ENCODE peak calls at places on chromosomes 16 and 17, in four cellular contexts. G is K562, U is GM12878, F is HepG2. N is an unnamed sample.
A peak's percentile ranks its signal among the peaks of the same experiment; 100 is the strongest.

GRCh38 chr17:81395600-81396277 is 482 bp downstream of the BAHCC1 start:
- DNase-seq in G (no peak), U (no peak), F (no peak), N (no peak)

GRCh38 chr16:52547001-52547833 is at the start of gene TOX3:
- DNase-seq in F (no peak), G (no peak), U (no peak), N (peak; percentile 67)

GRCh38 chr17:81158688-81159590 is 6.4 kb upstream of the PVALEF start:
- DNase-seq in U (no peak), F (no peak), G (no peak), N (no peak)

GRCh38 chr17:57352658-57353057 is 96.3 kb downstream of the MSI2 start:
- DNase-seq in G (no peak), U (no peak), F (no peak), N (no peak)

GRCh38 chr17:27413792-27414191 is 42.5 kb upstream of the KSR1 start:
- DNase-seq in F (no peak), G (no peak), U (no peak), N (no peak)

GRCh38 chr17:79192503-79193500 is 118.2 kb downstream of the ENGASE start:
- DNase-seq in U (no peak), G (peak; percentile 65), F (no peak), N (peak; percentile 78)

GRCh38 chr16:66696669-66697630 is at the start of gene CMTM4:
- DNase-seq in F (peak; percentile 68), U (no peak), G (peak; percentile 97), N (peak; percentile 87)

GRCh38 chr17:50615818-50616217 is 18.9 kb upstream of the ABCC3 start:
- DNase-seq in G (no peak), F (no peak), U (no peak), N (no peak)

GRCh38 chr17:3447625-3448024 is 14.0 kb upstream of the OR1E2 start:
- DNase-seq in F (peak; percentile 6), G (peak; percentile 7), U (no peak), N (peak; percentile 21)

GRCh38 chr17:48555183-48555615 is 10.3 kb upstream of the HOXB2 start:
- DNase-seq in F (no peak), G (no peak), U (no peak), N (no peak)

GRCh38 chr17:199806-200603 is 18.6 kb upstream of the DOC2B start:
- DNase-seq in F (no peak), G (no peak), U (no peak), N (peak; percentile 27)

GRCh38 chr17:18961634-18962493 is 9.9 kb downstream of the SLC5A10 start:
- DNase-seq in U (no peak), F (no peak), G (no peak), N (no peak)

GRCh38 chr17:14084955-14085354 is 15.7 kb downstream of the COX10 start:
- DNase-seq in U (no peak), F (no peak), G (no peak), N (no peak)

GRCh38 chr16:74556375-74556922 is 50.5 kb downstream of the GLG1 start:
- DNase-seq in G (no peak), F (no peak), U (no peak), N (no peak)

GRCh38 chr16:12340151-12340733 is 363.7 kb downstream of the SNX29 start:
- DNase-seq in U (no peak), F (peak; percentile 74), G (peak; percentile 58), N (peak; percentile 74)

GRCh38 chr17:57972151-57972550 is 15.9 kb downstream of the VEZF1 start:
- DNase-seq in F (no peak), U (no peak), G (no peak), N (no peak)

GRCh38 chr17:66727634-66728570 is 107.0 kb upstream of the CACNG5 start:
- DNase-seq in G (peak; percentile 49), F (peak; percentile 47), U (no peak), N (peak; percentile 79)

GRCh38 chr16:57151369-57151768 is 34.5 kb downstream of the PSME3IP1 start:
- DNase-seq in U (no peak), F (no peak), G (no peak), N (no peak)

GRCh38 chr16:67760206-67760605 is 41.1 kb upstream of the GFOD2 start:
- DNase-seq in U (no peak), F (no peak), G (no peak), N (no peak)

GRCh38 chr17:79500738-79501533 is 109.9 kb downstream of the RBFOX3 start:
- DNase-seq in U (no peak), F (no peak), G (peak; percentile 24), N (no peak)

GRCh38 chr17:81049372-81049911 is 14.5 kb downstream of the BAIAP2 start:
- DNase-seq in F (no peak), G (no peak), U (peak; percentile 17), N (no peak)

GRCh38 chr17:46769531-46770438 is 48.7 kb downstream of the WNT3 start:
- DNase-seq in U (no peak), F (no peak), G (no peak), N (no peak)

GRCh38 chr17:28547623-28548416 is 4.6 kb downstream of the UNC119 start:
- DNase-seq in U (peak; percentile 73), G (peak; percentile 68), F (peak; percentile 60), N (peak; percentile 93)

GRCh38 chr16:81956213-81956948 is 54.9 kb downstream of the SDR42E1 start:
- DNase-seq in U (no peak), F (no peak), G (no peak), N (no peak)

GRCh38 chr16:67504190-67505021 is 21.1 kb upstream of the AGRP start:
- DNase-seq in G (peak; percentile 91), F (peak; percentile 56), U (no peak), N (no peak)

GRCh38 chr17:82882715-82883446 is 43.1 kb upstream of the ZNF750 start:
- DNase-seq in F (no peak), U (no peak), G (no peak), N (no peak)

GRCh38 chr16:397135-397661 is at the start of gene NME4:
- DNase-seq in F (no peak), U (no peak), G (peak; percentile 81), N (peak; percentile 50)

GRCh38 chr16:87713469-87714229 is 52.1 kb downstream of the KLHDC4 start:
- DNase-seq in U (no peak), F (no peak), G (no peak), N (no peak)

GRCh38 chr17:8997994-8998628 is 23.2 kb upstream of the NTN1 start:
- DNase-seq in G (peak; percentile 69), F (peak; percentile 41), U (peak; percentile 40), N (peak; percentile 79)

GRCh38 chr16:9791566-9791965 is 390.7 kb downstream of the GRIN2A start:
- DNase-seq in U (no peak), G (no peak), F (no peak), N (no peak)

GRCh38 chr17:33082529-33083148 is 91.0 kb downstream of the SPACA3 start:
- DNase-seq in F (no peak), U (no peak), G (no peak), N (no peak)

GRCh38 chr16:4021070-4021779 is 95.0 kb downstream of the ADCY9 start:
- DNase-seq in U (no peak), G (no peak), F (peak; percentile 79), N (no peak)

GRCh38 chr17:60534613-60535157 is 8.6 kb upstream of the APPBP2 start:
- DNase-seq in G (no peak), F (no peak), U (no peak), N (no peak)

GRCh38 chr17:80261159-80261894 is 675 bp downstream of the RNF213 start:
- DNase-seq in G (peak; percentile 39), U (no peak), F (peak; percentile 90), N (peak; percentile 79)

GRCh38 chr16:22624759-22625533 is 114.3 kb downstream of the NPIPB5 start:
- DNase-seq in U (no peak), F (no peak), G (no peak), N (no peak)

GRCh38 chr17:75813081-75814020 is 28.7 kb downstream of the UNK start:
- DNase-seq in F (no peak), U (no peak), G (no peak), N (no peak)

GRCh38 chr16:30602595-30603277 is 7.5 kb downstream of the ZNF689 start:
- DNase-seq in G (no peak), U (no peak), F (no peak), N (no peak)

GRCh38 chr17:58936295-58936694 is 170.4 kb downstream of the TRIM37 start:
- DNase-seq in U (no peak), G (no peak), F (no peak), N (no peak)

GRCh38 chr17:62180772-62181171 is 115.7 kb upstream of the MED13 start:
- DNase-seq in U (no peak), F (no peak), G (no peak), N (no peak)
- TF ChIP-seq TCF7 in U (no peak), F (no peak), G (no peak), N (no peak)

GRCh38 chr17:40473573-40474365 is 27.7 kb downstream of the TNS4 start:
- DNase-seq in U (no peak), G (no peak), F (no peak), N (no peak)
- TF ChIP-seq ESRRA in U (no peak), G (no peak), F (no peak), N (no peak)

DNA sequence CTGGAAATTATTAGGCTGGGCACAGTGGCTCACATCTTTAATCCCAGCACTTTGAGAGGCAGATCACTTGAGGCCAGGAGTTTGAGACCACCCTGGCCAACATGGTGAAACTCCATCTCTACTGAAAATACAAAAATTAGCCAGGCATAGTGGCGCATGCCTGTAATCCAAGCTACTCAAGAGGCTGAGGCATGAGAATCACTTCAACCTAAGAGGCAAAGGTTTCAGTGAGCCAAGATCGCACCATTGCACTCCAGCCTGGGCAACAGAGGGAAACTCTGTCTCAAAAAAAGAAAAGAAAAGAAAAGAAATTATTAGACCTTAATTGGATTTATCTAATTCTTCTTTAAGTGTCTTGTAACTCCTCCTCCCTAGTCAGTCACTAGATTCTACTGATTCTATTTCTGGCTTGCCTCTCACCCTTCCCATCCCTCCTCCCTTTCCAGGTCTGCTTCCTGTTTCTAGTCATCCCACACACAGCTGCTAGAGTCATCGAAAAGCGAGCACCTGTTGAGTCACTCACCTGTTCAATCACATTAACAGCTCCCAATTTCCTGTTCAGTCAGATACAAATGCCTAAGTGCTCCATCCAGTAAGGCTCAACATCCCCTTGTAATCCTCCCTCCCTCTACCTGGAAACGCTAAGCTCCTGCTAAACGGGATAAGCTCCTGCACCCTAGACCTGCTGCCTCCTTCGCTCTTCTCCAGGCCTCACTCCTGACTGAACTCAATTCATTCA is 34.6 kb downstream of the ERN1 start:
- DNase-seq in U (no peak), G (no peak), F (no peak), N (no peak)
- TF ChIP-seq TCF7 in U (no peak), G (no peak), F (no peak), N (no peak)

GRCh38 chr17:7179317-7180254 is at the start of gene ASGR1:
- DNase-seq in F (peak; percentile 96), U (no peak), G (no peak), N (no peak)

GRCh38 chr17:7186241-7186640 is 7.1 kb upstream of the ASGR1 start:
- DNase-seq in G (peak; percentile 39), U (no peak), F (peak; percentile 61), N (no peak)

GRCh38 chr17:7183433-7184090 is 4.4 kb upstream of the ASGR1 start:
- DNase-seq in F (peak; percentile 72), G (no peak), U (no peak), N (no peak)

GRCh38 chr17:7184647-7185046 is 5.5 kb upstream of the ASGR1 start:
- DNase-seq in G (no peak), U (no peak), F (no peak), N (no peak)

GRCh38 chr17:7184091-7184488 is 4.9 kb upstream of the ASGR1 start:
- DNase-seq in U (no peak), F (peak; percentile 84), G (no peak), N (no peak)
- TF ChIP-seq ESRRA in U (no peak), F (no peak), G (no peak), N (no peak)

GRCh38 chr16:1494711-1495110 is 1.6 kb downstream of the TELO2 start:
- DNase-seq in F (no peak), G (no peak), U (no peak), N (no peak)
- TF ChIP-seq TCF7 in F (no peak), G (no peak), U (no peak), N (no peak)

N was measured in WTC11.